ENCODE peak calls at places on chromosomes 12 and 14, in five cellular contexts. Z is left ventricle myocardium inferior, E is osteoblast, J is lung, L is cardiac muscle cell. S is an unnamed sample.

GRCh38 chr14:26917086-26917485 is 319.3 kb upstream of the NOVA1 start:
- DNase-seq in Z (no peak), E (no peak), J (no peak), L (peak; percentile 24), S (no peak)

GRCh38 chr12:92470608-92471021 is 232.2 kb upstream of the PLEKHG7 start:
- DNase-seq in Z (no peak), E (no peak), J (no peak), L (no peak), S (no peak)

GRCh38 chr12:64946132-64946829 is 121.8 kb downstream of the TBC1D30 start:
- DNase-seq in Z (peak; percentile 63), E (no peak), J (no peak), L (peak; percentile 48), S (peak; percentile 23)

GRCh38 chr12:132872073-132872855 is 15.1 kb downstream of the CHFR start:
- DNase-seq in Z (no peak), E (peak; percentile 18), J (no peak), L (no peak), S (no peak)

GRCh38 chr14:50000215-50001145 is 107.6 kb downstream of the ARF6 start:
- DNase-seq in Z (peak; percentile 47), E (peak; percentile 89), J (peak; percentile 67), L (peak; percentile 88), S (peak; percentile 63)

GRCh38 chr14:67510121-67510520 is 21.6 kb upstream of the TMEM229B start:
- DNase-seq in Z (no peak), E (peak; percentile 80), J (no peak), L (no peak), S (no peak)

GRCh38 chr12:71663561-71664410 is at the start of the genes THAP2 and ZFC3H1:
- DNase-seq in Z (peak; percentile 92), E (peak; percentile 92), J (peak; percentile 95), L (peak; percentile 98), S (peak; percentile 97)

GRCh38 chr14:24837280-24838046 is 203.5 kb upstream of the GZMB start:
- DNase-seq in Z (no peak), E (peak; percentile 38), J (no peak), L (no peak), S (no peak)

GRCh38 chr12:103493199-103493598 is 2.6 kb downstream of the C12orf42 start:
- DNase-seq in Z (no peak), E (no peak), J (no peak), L (no peak), S (no peak)

GRCh38 chr12:78036889-78037288 is 206.2 kb downstream of the NAV3 start:
- DNase-seq in Z (no peak), E (no peak), J (no peak), L (no peak), S (no peak)

GRCh38 chr12:62922539-62922938 is 12.4 kb downstream of the PPM1H start:
- DNase-seq in Z (no peak), E (no peak), J (no peak), L (no peak), S (no peak)

GRCh38 chr14:88228519-88229236 is 94.4 kb downstream of the KCNK10 start:
- DNase-seq in Z (no peak), E (no peak), J (no peak), L (no peak), S (no peak)

GRCh38 chr12:132456186-132456943 is 33.6 kb upstream of the FBRSL1 start:
- DNase-seq in Z (no peak), E (no peak), J (no peak), L (no peak), S (no peak)

GRCh38 chr12:42686514-42687172 is 97.1 kb upstream of the PRICKLE1 start:
- DNase-seq in Z (no peak), E (peak; percentile 59), J (no peak), L (no peak), S (no peak)

GRCh38 chr12:132270969-132271754 is 58.2 kb downstream of the GALNT9 start:
- DNase-seq in Z (no peak), E (peak; percentile 88), J (no peak), L (no peak), S (no peak)

GRCh38 chr12:124684971-124685688 is 117.7 kb upstream of the NCOR2 start:
- DNase-seq in Z (no peak), E (peak; percentile 97), J (no peak), L (no peak), S (no peak)

GRCh38 chr14:104892517-104893434 is 27.7 kb downstream of the CEP170B start:
- DNase-seq in Z (no peak), E (peak; percentile 85), J (no peak), L (no peak), S (peak; percentile 15)

GRCh38 chr14:86462193-86462592 is 932.2 kb downstream of the FLRT2 start:
- DNase-seq in Z (no peak), E (no peak), J (no peak), L (peak; percentile 13), S (peak; percentile 17)

GRCh38 chr12:75578546-75578945 is 67.1 kb upstream of the KRR1 start:
- DNase-seq in Z (no peak), E (no peak), J (no peak), L (no peak), S (no peak)

GRCh38 chr12:131188131-131189050 is 234.7 kb downstream of the ADGRD1 start:
- DNase-seq in Z (no peak), E (no peak), J (no peak), L (no peak), S (no peak)

GRCh38 chr12:4849024-4849594 is 60.6 kb upstream of the KCNA1 start:
- DNase-seq in Z (no peak), E (peak; percentile 81), J (no peak), L (peak; percentile 49), S (no peak)

GRCh38 chr12:48586361-48586760 is 16.5 kb upstream of the LALBA start:
- DNase-seq in Z (no peak), E (no peak), J (no peak), L (no peak), S (no peak)

GRCh38 chr14:101402936-101403660 is 158.2 kb upstream of the DIO3 start:
- DNase-seq in Z (no peak), E (peak; percentile 87), J (no peak), L (no peak), S (no peak)

GRCh38 chr14:34851395-34851794 is 23.8 kb downstream of the BAZ1A start:
- DNase-seq in Z (no peak), E (peak; percentile 90), J (no peak), L (no peak), S (no peak)

GRCh38 chr14:31292962-31293616 is 85.5 kb upstream of the HECTD1 start:
- DNase-seq in Z (no peak), E (no peak), J (no peak), L (peak; percentile 4), S (no peak)

GRCh38 chr12:27922591-27923139 is 49.9 kb downstream of the PTHLH start:
- DNase-seq in Z (no peak), E (peak; percentile 88), J (no peak), L (no peak), S (no peak)

GRCh38 chr12:25557830-25558436 is 4.8 kb upstream of the LMNTD1 start:
- DNase-seq in Z (no peak), E (peak; percentile 77), J (no peak), L (peak; percentile 69), S (peak; percentile 30)

GRCh38 chr14:68681256-68681655 is 111.6 kb downstream of the ZFP36L1 start:
- DNase-seq in Z (no peak), E (no peak), J (no peak), L (no peak), S (no peak)

GRCh38 chr14:68612049-68612448 is 180.8 kb downstream of the ZFP36L1 start:
- DNase-seq in Z (peak; percentile 45), E (peak; percentile 55), J (no peak), L (peak; percentile 48), S (no peak)

GRCh38 chr12:131092911-131093901 is 139.5 kb downstream of the ADGRD1 start:
- DNase-seq in Z (no peak), E (peak; percentile 86), J (no peak), L (no peak), S (no peak)

GRCh38 chr12:56935157-56935556 is 949 bp upstream of the SDR9C7 start:
- DNase-seq in Z (no peak), E (no peak), J (no peak), L (no peak), S (no peak)

GRCh38 chr12:18926188-18926587 is 188.3 kb downstream of the CAPZA3 start:
- DNase-seq in Z (no peak), E (no peak), J (no peak), L (no peak), S (no peak)

GRCh38 chr12:50326636-50327284 is 43.4 kb upstream of the LIMA1 start:
- DNase-seq in Z (no peak), E (peak; percentile 51), J (peak; percentile 61), L (no peak), S (peak; percentile 68)

GRCh38 chr12:80193900-80194299 is 94.6 kb downstream of the OTOGL start:
- DNase-seq in Z (no peak), E (no peak), J (no peak), L (no peak), S (no peak)

GRCh38 chr12:49838973-49839633 is 3.8 kb downstream of the BCDIN3D start:
- DNase-seq in Z (no peak), E (no peak), J (no peak), L (peak; percentile 51), S (no peak)

GRCh38 chr12:75960954-75961661 is 70.5 kb downstream of the PHLDA1 start:
- DNase-seq in Z (no peak), E (no peak), J (no peak), L (no peak), S (no peak)

GRCh38 chr14:24292118-24292807 is 7.3 kb downstream of the DHRS1 start:
- DNase-seq in Z (no peak), E (no peak), J (no peak), L (no peak), S (no peak)

DNA sequence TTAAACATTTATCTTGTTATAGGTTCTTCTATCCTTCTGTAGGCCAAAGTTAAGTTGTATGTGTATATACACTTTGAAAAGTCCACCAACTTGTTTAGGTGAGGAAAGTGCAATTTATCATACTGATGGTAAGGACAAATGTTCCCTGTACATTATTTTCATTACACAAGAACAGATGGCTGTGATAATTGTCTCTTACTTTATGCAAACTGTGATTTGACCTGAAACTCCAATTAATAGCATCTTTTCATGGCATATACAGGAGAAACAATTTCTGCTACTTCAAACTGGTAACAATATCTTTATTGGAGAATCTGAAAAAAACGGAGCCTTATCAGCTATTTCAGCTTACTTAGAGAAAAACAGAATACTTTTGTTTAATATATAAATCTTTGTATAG is 5.6 kb downstream of the TRIM9 start:
- DNase-seq in Z (no peak), E (no peak), J (no peak), L (no peak), S (no peak)
- TF ChIP-seq CTCF in Z (no peak), E (no peak), J (no peak), L (no peak), S (no peak)

GRCh38 chr12:54195080-54195479 is 6.3 kb upstream of the SMUG1 start:
- DNase-seq in Z (no peak), E (no peak), J (no peak), L (no peak), S (no peak)
- H3K27me3 ChIP-seq in Z (peaks cover 97% of the 10 kb centered on the region), E (no peaks in the 10 kb centered on the region), J (peaks cover 5% of the 10 kb centered on the region), L (peaks cover 90% of the 10 kb centered on the region), S (peaks cover 70% of the 10 kb centered on the region)

GRCh38 chr14:74203546-74203945 is 35.7 kb upstream of the VSX2 start:
- DNase-seq in Z (no peak), E (no peak), J (no peak), L (no peak), S (no peak)
- H3K4me3 ChIP-seq in Z (no peak overlapping the region), E (no peak overlapping the region), J (no peak overlapping the region), L (no peak overlapping the region), S (no peak overlapping the region)

DNA sequence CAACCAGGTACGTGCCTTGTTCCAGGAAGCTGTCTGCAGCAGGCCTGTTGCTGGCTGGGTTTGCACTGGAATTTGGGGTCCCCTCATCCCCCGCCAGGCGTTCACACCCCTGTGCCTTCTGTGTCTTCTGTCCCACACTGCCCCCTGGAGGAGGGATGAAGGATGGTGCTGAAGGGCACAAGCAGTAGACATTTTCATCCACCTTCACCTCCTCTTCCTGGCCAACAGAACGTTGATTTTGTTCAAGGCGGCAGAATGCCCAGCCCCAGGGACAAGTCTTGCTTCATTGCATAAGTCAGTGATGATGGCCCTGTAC is 122.1 kb downstream of the CALM1 start:
- DNase-seq in Z (no peak), E (peak; percentile 77), J (no peak), L (no peak), S (peak; percentile 70)
- TF ChIP-seq CTCF in Z (peak; percentile 55), E (peak; percentile 56), J (peak; percentile 32), L (peak; percentile 60), S (peak; percentile 41)